ENCODE peak calls at places on chromosomes 13 and 19, in five cellular contexts. One of them, this sample, is unnamed. For H3K4me1 and H3K27me3, the result is how much of the 10 kb centered on the place peaks cover.

GRCh38 chr13:50494110-50494509 is 349.4 kb downstream of the DLEU7 start:
- DNase-seq in ascending aorta: no peak
- DNase-seq in spleen: no peak
- DNase-seq in esophagus squamous epithelium: no peak
- DNase-seq in CD8-positive, alpha-beta T cell: no peak
- DNase-seq in this sample: no peak

GRCh38 chr13:80339841-80340642 is 884 bp downstream of the SPRY2 start:
- DNase-seq in ascending aorta: no peak
- DNase-seq in spleen: peak
- DNase-seq in esophagus squamous epithelium: no peak
- DNase-seq in CD8-positive, alpha-beta T cell: no peak
- DNase-seq in this sample: no peak

GRCh38 chr19:41327499-41328156 is 17.7 kb downstream of the CCDC97 start:
- DNase-seq in ascending aorta: no peak
- DNase-seq in spleen: peak
- DNase-seq in esophagus squamous epithelium: peak
- DNase-seq in CD8-positive, alpha-beta T cell: peak
- DNase-seq in this sample: no peak

GRCh38 chr13:94702181-94703041 is 9.9 kb downstream of the SOX21 start:
- DNase-seq in ascending aorta: no peak
- DNase-seq in spleen: no peak
- DNase-seq in esophagus squamous epithelium: no peak
- DNase-seq in CD8-positive, alpha-beta T cell: no peak
- DNase-seq in this sample: no peak

GRCh38 chr13:39565036-39565949 is 37.7 kb downstream of the LHFPL6 start:
- DNase-seq in ascending aorta: no peak
- DNase-seq in spleen: no peak
- DNase-seq in esophagus squamous epithelium: no peak
- DNase-seq in CD8-positive, alpha-beta T cell: no peak
- DNase-seq in this sample: peak

GRCh38 chr19:49069026-49069425 is 3.5 kb downstream of the KCNA7 start:
- DNase-seq in ascending aorta: no peak
- DNase-seq in spleen: no peak
- DNase-seq in esophagus squamous epithelium: no peak
- DNase-seq in CD8-positive, alpha-beta T cell: no peak
- DNase-seq in this sample: no peak

GRCh38 chr13:100176781-100177389 is 88.0 kb downstream of the PCCA start:
- DNase-seq in ascending aorta: no peak
- DNase-seq in spleen: no peak
- DNase-seq in esophagus squamous epithelium: no peak
- DNase-seq in CD8-positive, alpha-beta T cell: no peak
- DNase-seq in this sample: no peak

GRCh38 chr13:113646376-113646775 is 11.6 kb downstream of the ATP4B start:
- DNase-seq in ascending aorta: no peak
- DNase-seq in spleen: no peak
- DNase-seq in esophagus squamous epithelium: no peak
- DNase-seq in CD8-positive, alpha-beta T cell: no peak
- DNase-seq in this sample: no peak

GRCh38 chr19:6773323-6773931 is 919 bp downstream of the VAV1 start:
- DNase-seq in ascending aorta: no peak
- DNase-seq in spleen: peak
- DNase-seq in esophagus squamous epithelium: no peak
- DNase-seq in CD8-positive, alpha-beta T cell: peak
- DNase-seq in this sample: no peak

GRCh38 chr19:13483215-13483614 is 23.1 kb downstream of the CACNA1A start:
- DNase-seq in ascending aorta: no peak
- DNase-seq in spleen: no peak
- DNase-seq in esophagus squamous epithelium: no peak
- DNase-seq in CD8-positive, alpha-beta T cell: no peak
- DNase-seq in this sample: no peak

GRCh38 chr13:36475468-36475867 is 43.2 kb downstream of the CCNA1 start:
- DNase-seq in ascending aorta: no peak
- DNase-seq in spleen: no peak
- DNase-seq in esophagus squamous epithelium: no peak
- DNase-seq in CD8-positive, alpha-beta T cell: no peak
- DNase-seq in this sample: no peak

GRCh38 chr13:113216165-113217056 is 7.0 kb downstream of the CUL4A start:
- DNase-seq in ascending aorta: no peak
- DNase-seq in spleen: peak
- DNase-seq in esophagus squamous epithelium: no peak
- DNase-seq in CD8-positive, alpha-beta T cell: no peak
- DNase-seq in this sample: no peak

GRCh38 chr19:45161715-45162463 is 1.1 kb upstream of the NKPD1 start:
- DNase-seq in ascending aorta: no peak
- DNase-seq in spleen: no peak
- DNase-seq in esophagus squamous epithelium: no peak
- DNase-seq in CD8-positive, alpha-beta T cell: no peak
- DNase-seq in this sample: no peak

GRCh38 chr13:54029226-54029625 is 1000.6 kb downstream of the OLFM4 start:
- DNase-seq in ascending aorta: no peak
- DNase-seq in spleen: no peak
- DNase-seq in esophagus squamous epithelium: no peak
- DNase-seq in CD8-positive, alpha-beta T cell: no peak
- DNase-seq in this sample: no peak

GRCh38 chr13:35891973-35892441 is 239.2 kb downstream of the DCLK1 start:
- DNase-seq in ascending aorta: no peak
- DNase-seq in spleen: no peak
- DNase-seq in esophagus squamous epithelium: no peak
- DNase-seq in CD8-positive, alpha-beta T cell: no peak
- DNase-seq in this sample: no peak

GRCh38 chr13:31328549-31329229 is 128.9 kb downstream of the B3GLCT start:
- DNase-seq in ascending aorta: no peak
- DNase-seq in spleen: no peak
- DNase-seq in esophagus squamous epithelium: no peak
- DNase-seq in CD8-positive, alpha-beta T cell: no peak
- DNase-seq in this sample: no peak

GRCh38 chr13:40476175-40476958 is 190.1 kb downstream of the FOXO1 start:
- DNase-seq in ascending aorta: no peak
- DNase-seq in spleen: no peak
- DNase-seq in esophagus squamous epithelium: no peak
- DNase-seq in CD8-positive, alpha-beta T cell: no peak
- DNase-seq in this sample: no peak

GRCh38 chr19:18297308-18297707 is 15.9 kb upstream of the JUND start:
- DNase-seq in ascending aorta: no peak
- DNase-seq in spleen: no peak
- DNase-seq in esophagus squamous epithelium: no peak
- DNase-seq in CD8-positive, alpha-beta T cell: no peak
- DNase-seq in this sample: no peak

GRCh38 chr13:73284475-73284874 is 225.7 kb downstream of the KLF5 start:
- DNase-seq in ascending aorta: no peak
- DNase-seq in spleen: no peak
- DNase-seq in esophagus squamous epithelium: no peak
- DNase-seq in CD8-positive, alpha-beta T cell: no peak
- DNase-seq in this sample: no peak

GRCh38 chr13:44170731-44171130 is 202.9 kb upstream of the SERP2 start:
- DNase-seq in ascending aorta: no peak
- DNase-seq in spleen: no peak
- DNase-seq in esophagus squamous epithelium: no peak
- DNase-seq in CD8-positive, alpha-beta T cell: no peak
- DNase-seq in this sample: no peak

GRCh38 chr13:38796890-38797289 is 110.0 kb downstream of the FREM2 start:
- DNase-seq in ascending aorta: no peak
- DNase-seq in spleen: no peak
- DNase-seq in esophagus squamous epithelium: no peak
- DNase-seq in CD8-positive, alpha-beta T cell: no peak
- DNase-seq in this sample: no peak

GRCh38 chr19:18725755-18726416 is 42.4 kb downstream of the CRTC1 start:
- DNase-seq in ascending aorta: no peak
- DNase-seq in spleen: no peak
- DNase-seq in esophagus squamous epithelium: no peak
- DNase-seq in CD8-positive, alpha-beta T cell: no peak
- DNase-seq in this sample: no peak

GRCh38 chr19:45764487-45764886 is 4.6 kb downstream of the SIX5 start:
- DNase-seq in ascending aorta: no peak
- DNase-seq in spleen: no peak
- DNase-seq in esophagus squamous epithelium: no peak
- DNase-seq in CD8-positive, alpha-beta T cell: no peak
- DNase-seq in this sample: no peak

DNA sequence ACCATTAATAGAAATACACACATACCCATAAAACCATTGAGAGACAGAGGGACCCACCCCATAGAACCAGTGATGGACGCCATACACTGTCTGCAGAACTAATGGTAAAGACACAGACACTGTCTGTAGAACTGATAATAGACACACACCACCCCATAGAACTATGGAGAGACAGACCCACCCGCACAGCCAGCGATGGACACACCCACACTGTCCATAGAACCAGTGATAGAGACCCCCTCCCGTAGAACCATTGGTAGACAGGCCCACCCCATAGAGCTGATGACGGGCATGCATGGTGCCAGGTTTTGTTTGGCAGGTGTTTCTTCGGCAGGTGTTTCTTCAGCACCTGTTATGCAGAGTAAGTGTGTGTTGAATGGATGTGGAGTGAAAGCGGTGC is 88.3 kb upstream of the TEX29 start:
- DNase-seq in ascending aorta: no peak
- DNase-seq in spleen: no peak
- DNase-seq in esophagus squamous epithelium: no peak
- DNase-seq in CD8-positive, alpha-beta T cell: no peak
- DNase-seq in this sample: no peak
- H3K4me1 ChIP-seq in ascending aorta: under half
- H3K4me1 ChIP-seq in spleen: under half
- H3K4me1 ChIP-seq in esophagus squamous epithelium: under half
- H3K4me1 ChIP-seq in CD8-positive, alpha-beta T cell: under half
- H3K4me1 ChIP-seq in this sample: under half

DNA sequence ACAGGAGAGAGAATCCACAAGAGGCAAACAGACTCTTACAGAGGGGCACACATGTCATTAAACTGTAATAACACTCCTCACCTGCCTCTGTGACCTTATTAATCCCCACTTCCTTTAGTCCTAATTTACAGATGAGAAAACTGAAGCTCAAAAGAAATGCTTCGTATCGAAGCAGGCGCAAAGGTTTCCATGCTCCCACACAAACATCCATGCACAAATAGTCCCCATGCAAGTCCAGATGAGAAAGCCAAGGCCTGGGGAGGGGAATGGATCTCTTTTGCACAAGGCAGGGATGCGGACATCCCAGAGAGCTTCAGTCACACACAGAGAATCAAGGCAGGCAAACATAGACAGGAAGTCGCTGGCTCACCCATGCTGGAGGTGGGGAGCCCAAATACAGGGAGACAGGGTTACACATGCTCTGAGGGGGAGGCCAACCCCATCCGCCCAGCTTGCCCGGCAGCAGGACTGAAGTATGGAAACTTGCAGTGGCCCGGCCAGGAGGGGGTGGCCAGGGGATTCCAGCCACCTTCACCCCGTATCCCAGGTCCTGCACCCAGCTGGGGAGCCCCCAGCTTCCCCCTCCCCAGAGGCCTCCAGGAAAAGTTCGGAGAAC is 468 bp downstream of the S1PR5 start:
- DNase-seq in ascending aorta: no peak
- DNase-seq in spleen: no peak
- DNase-seq in esophagus squamous epithelium: no peak
- DNase-seq in CD8-positive, alpha-beta T cell: no peak
- DNase-seq in this sample: no peak
- H3K27me3 ChIP-seq in ascending aorta: under half
- H3K27me3 ChIP-seq in spleen: half or more
- H3K27me3 ChIP-seq in esophagus squamous epithelium: under half
- H3K27me3 ChIP-seq in CD8-positive, alpha-beta T cell: under half
- H3K27me3 ChIP-seq in this sample: under half

GRCh38 chr13:26895081-26895807 is 134.7 kb upstream of the GPR12 start:
- DNase-seq in ascending aorta: no peak
- DNase-seq in spleen: no peak
- DNase-seq in esophagus squamous epithelium: no peak
- DNase-seq in CD8-positive, alpha-beta T cell: no peak
- DNase-seq in this sample: no peak

GRCh38 chr13:26899153-26899552 is 138.6 kb upstream of the GPR12 start:
- DNase-seq in ascending aorta: no peak
- DNase-seq in spleen: no peak
- DNase-seq in esophagus squamous epithelium: no peak
- DNase-seq in CD8-positive, alpha-beta T cell: no peak
- DNase-seq in this sample: no peak

GRCh38 chr13:26895808-26896466 is 135.4 kb upstream of the GPR12 start:
- DNase-seq in ascending aorta: no peak
- DNase-seq in spleen: no peak
- DNase-seq in esophagus squamous epithelium: no peak
- DNase-seq in CD8-positive, alpha-beta T cell: no peak
- DNase-seq in this sample: no peak

GRCh38 chr13:26897706-26898550 is 137.3 kb upstream of the GPR12 start:
- DNase-seq in ascending aorta: no peak
- DNase-seq in spleen: no peak
- DNase-seq in esophagus squamous epithelium: no peak
- DNase-seq in CD8-positive, alpha-beta T cell: no peak
- DNase-seq in this sample: no peak

GRCh38 chr13:26896986-26897668 is 136.5 kb upstream of the GPR12 start:
- DNase-seq in ascending aorta: no peak
- DNase-seq in spleen: no peak
- DNase-seq in esophagus squamous epithelium: no peak
- DNase-seq in CD8-positive, alpha-beta T cell: no peak
- DNase-seq in this sample: no peak
- H3K27ac ChIP-seq in ascending aorta: no peak
- H3K27ac ChIP-seq in spleen: no peak
- H3K27ac ChIP-seq in esophagus squamous epithelium: no peak
- H3K27ac ChIP-seq in CD8-positive, alpha-beta T cell: no peak
- H3K27ac ChIP-seq in this sample: no peak

GRCh38 chr13:29922896-29923295 is 72.5 kb upstream of the UBL3 start:
- DNase-seq in ascending aorta: no peak
- DNase-seq in spleen: no peak
- DNase-seq in esophagus squamous epithelium: no peak
- DNase-seq in CD8-positive, alpha-beta T cell: no peak
- DNase-seq in this sample: no peak
- H3K4me1 ChIP-seq in ascending aorta: under half
- H3K4me1 ChIP-seq in spleen: under half
- H3K4me1 ChIP-seq in esophagus squamous epithelium: half or more
- H3K4me1 ChIP-seq in CD8-positive, alpha-beta T cell: under half
- H3K4me1 ChIP-seq in this sample: under half

GRCh38 chr19:55866521-55866920 is 30.2 kb downstream of the NLRP4 start:
- DNase-seq in ascending aorta: no peak
- DNase-seq in spleen: no peak
- DNase-seq in esophagus squamous epithelium: no peak
- DNase-seq in CD8-positive, alpha-beta T cell: no peak
- DNase-seq in this sample: no peak
- H3K27me3 ChIP-seq in ascending aorta: under half
- H3K27me3 ChIP-seq in spleen: under half
- H3K27me3 ChIP-seq in esophagus squamous epithelium: under half
- H3K27me3 ChIP-seq in CD8-positive, alpha-beta T cell: under half
- H3K27me3 ChIP-seq in this sample: under half